ENCODE peak calls at places on chromosomes 5 and 9, in six cellular contexts. O is CD8-positive, alpha-beta memory T cell; Q is RPMI7951; X is mammary epithelial cell; W is AG09309; E is hypothalamus. V is an unnamed sample.

GRCh38 chr5:53482717-53483638 is 2.5 kb downstream of the FST start:
- DNase-seq in O (no peak), Q (no peak), X (peak), E (no peak), W (no peak), V (no peak)

GRCh38 chr5:103439007-103439406 is 123.6 kb downstream of the NUDT12 start:
- DNase-seq in W (no peak), E (no peak), Q (no peak), X (no peak), O (no peak), V (no peak)

GRCh38 chr5:126878624-126879023 is 101.7 kb downstream of the LMNB1 start:
- DNase-seq in Q (no peak), X (no peak), W (no peak), O (no peak), E (no peak), V (no peak)

GRCh38 chr9:33619666-33620404 is 95.8 kb downstream of the ANKRD18B start:
- DNase-seq in Q (peak), E (no peak), O (no peak), X (peak), W (peak), V (peak)

GRCh38 chr5:36374275-36374862 is 72.7 kb upstream of the RANBP3L start:
- DNase-seq in Q (peak), O (no peak), W (peak), E (no peak), X (peak), V (no peak)

GRCh38 chr9:93452710-93453046 is 703 bp downstream of the FAM120AOS start:
- DNase-seq in O (no peak), W (no peak), E (no peak), Q (no peak), X (peak), V (no peak)

GRCh38 chr5:79829260-79829659 is 139.6 kb downstream of the CMYA5 start:
- DNase-seq in Q (no peak), W (no peak), O (no peak), X (no peak), E (no peak), V (no peak)

GRCh38 chr9:36847781-36848673 is 186.0 kb downstream of the PAX5 start:
- DNase-seq in X (peak), O (no peak), Q (no peak), E (no peak), W (no peak), V (no peak)

GRCh38 chr9:85339337-85339736 is 402.4 kb downstream of the AGTPBP1 start:
- DNase-seq in O (no peak), E (no peak), Q (no peak), X (no peak), W (no peak), V (no peak)

GRCh38 chr9:131835132-131835910 is 95.4 kb upstream of the RAPGEF1 start:
- DNase-seq in X (no peak), E (no peak), Q (no peak), O (no peak), W (no peak), V (no peak)

GRCh38 chr5:174984863-174985262 is 260.5 kb downstream of the MSX2 start:
- DNase-seq in X (no peak), Q (no peak), E (no peak), W (no peak), O (no peak), V (no peak)

V was measured in non-pigmented ciliary epithelial cell.